ENCODE peak calls at places on chromosome 7, in four cellular contexts. One of them, this sample, is unnamed.

GRCh38 chr7:149881328-149882263 is 7.8 kb downstream of the ATP6V0E2 start:
- DNase-seq in GM23338: no peak
- DNase-seq in GM23248: no peak
- DNase-seq in hepatocyte: peak; percentile 5
- DNase-seq in this sample: no peak

GRCh38 chr7:157881062-157881771 is 544.4 kb downstream of the DNAJB6 start:
- DNase-seq in GM23338: no peak
- DNase-seq in hepatocyte: no peak
- DNase-seq in GM23248: no peak
- DNase-seq in this sample: no peak

GRCh38 chr7:139738101-139738489 is 39.7 kb downstream of the HIPK2 start:
- DNase-seq in hepatocyte: peak; percentile 33
- DNase-seq in GM23338: no peak
- DNase-seq in GM23248: peak; percentile 20
- DNase-seq in this sample: no peak

GRCh38 chr7:39504963-39505362 is 61.2 kb upstream of the YAE1 start:
- DNase-seq in GM23248: peak; percentile 30
- DNase-seq in GM23338: no peak
- DNase-seq in hepatocyte: peak; percentile 11
- DNase-seq in this sample: peak; percentile 76

GRCh38 chr7:17289074-17289665 is 9.3 kb upstream of the AHR start:
- DNase-seq in hepatocyte: peak; percentile 32
- DNase-seq in GM23338: no peak
- DNase-seq in GM23248: no peak
- DNase-seq in this sample: no peak

GRCh38 chr7:123472751-123473150 is 61.6 kb downstream of the IQUB start:
- DNase-seq in hepatocyte: no peak
- DNase-seq in GM23248: no peak
- DNase-seq in GM23338: no peak
- DNase-seq in this sample: no peak

GRCh38 chr7:94183289-94183749 is 179.2 kb upstream of the BET1 start:
- DNase-seq in GM23338: peak; percentile 20
- DNase-seq in hepatocyte: peak; percentile 72
- DNase-seq in GM23248: peak; percentile 96
- DNase-seq in this sample: peak; percentile 95

GRCh38 chr7:102063736-102064135 is 222.9 kb upstream of the SH2B2 start:
- DNase-seq in hepatocyte: peak; percentile 83
- DNase-seq in GM23248: peak; percentile 55
- DNase-seq in GM23338: peak; percentile 82
- DNase-seq in this sample: peak; percentile 86

GRCh38 chr7:34155225-34155908 is 250.0 kb downstream of the BMPER start:
- DNase-seq in GM23338: no peak
- DNase-seq in GM23248: peak; percentile 98
- DNase-seq in hepatocyte: peak; percentile 68
- DNase-seq in this sample: no peak

GRCh38 chr7:22942191-22942590 is 71.7 kb downstream of the HYCC1 start:
- DNase-seq in GM23338: peak; percentile 82
- DNase-seq in GM23248: no peak
- DNase-seq in hepatocyte: no peak
- DNase-seq in this sample: no peak

GRCh38 chr7:22943997-22944396 is 69.9 kb downstream of the HYCC1 start:
- DNase-seq in GM23248: peak; percentile 60
- DNase-seq in hepatocyte: peak; percentile 24
- DNase-seq in GM23338: peak; percentile 43
- DNase-seq in this sample: no peak

GRCh38 chr7:22948770-22949169 is 65.2 kb downstream of the HYCC1 start:
- DNase-seq in hepatocyte: no peak
- DNase-seq in GM23248: no peak
- DNase-seq in GM23338: no peak
- DNase-seq in this sample: no peak

GRCh38 chr7:22945584-22945983 is 68.3 kb downstream of the HYCC1 start:
- DNase-seq in hepatocyte: no peak
- DNase-seq in GM23248: no peak
- DNase-seq in GM23338: peak; percentile 27
- DNase-seq in this sample: no peak

DNA sequence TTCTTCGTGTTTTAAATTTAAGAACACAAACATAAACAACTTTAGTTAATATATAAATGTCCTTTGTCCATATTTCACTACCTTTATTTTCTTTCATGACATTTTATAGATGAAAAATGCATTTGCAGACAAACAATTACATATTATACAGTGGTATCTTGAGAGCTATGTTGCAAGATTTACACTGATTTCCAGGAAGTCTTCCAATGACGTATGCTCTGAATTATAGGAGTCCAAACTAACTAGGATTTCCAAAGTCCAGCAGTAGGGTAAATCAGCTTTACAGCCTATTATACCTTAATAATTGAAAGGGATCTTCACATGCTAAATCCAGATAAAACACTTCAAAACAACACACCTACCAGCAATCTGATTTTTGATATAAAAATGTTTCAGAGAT is 69.4 kb downstream of the HYCC1 start:
- DNase-seq in GM23248: peak; percentile 58
- DNase-seq in GM23338: no peak
- DNase-seq in hepatocyte: no peak
- DNase-seq in this sample: no peak
- TF ChIP-seq EZH2phosphoT487 in GM23248: no peak
- TF ChIP-seq EZH2phosphoT487 in GM23338: no peak
- TF ChIP-seq EZH2phosphoT487 in hepatocyte: no peak
- TF ChIP-seq EZH2phosphoT487 in this sample: no peak

GRCh38 chr7:69962856-69963149 is 364.5 kb downstream of the AUTS2 start:
- DNase-seq in hepatocyte: no peak
- DNase-seq in GM23338: no peak
- DNase-seq in GM23248: no peak
- DNase-seq in this sample: no peak

GRCh38 chr7:69961396-69961795 is 363.1 kb downstream of the AUTS2 start:
- DNase-seq in GM23248: no peak
- DNase-seq in GM23338: no peak
- DNase-seq in hepatocyte: no peak
- DNase-seq in this sample: no peak

GRCh38 chr7:69963388-69963787 is 365.1 kb downstream of the AUTS2 start:
- DNase-seq in hepatocyte: no peak
- DNase-seq in GM23248: no peak
- DNase-seq in GM23338: no peak
- DNase-seq in this sample: no peak

GRCh38 chr7:69957661-69958060 is 359.4 kb downstream of the AUTS2 start:
- DNase-seq in GM23248: no peak
- DNase-seq in hepatocyte: no peak
- DNase-seq in GM23338: no peak
- DNase-seq in this sample: no peak

GRCh38 chr7:69962077-69962855 is 364.0 kb downstream of the AUTS2 start:
- DNase-seq in GM23248: no peak
- DNase-seq in GM23338: peak; percentile 27
- DNase-seq in hepatocyte: peak; percentile 19
- DNase-seq in this sample: no peak
- H3K4me1 ChIP-seq in GM23248: no peaks in the 10 kb centered on the region
- H3K4me1 ChIP-seq in GM23338: peaks cover 25% of the 10 kb centered on the region
- H3K4me1 ChIP-seq in hepatocyte: peaks cover 27% of the 10 kb centered on the region
- H3K4me1 ChIP-seq in this sample: no peaks in the 10 kb centered on the region

GRCh38 chr7:55144955-55145342 is 126.1 kb downstream of the EGFR start:
- DNase-seq in GM23338: no peak
- DNase-seq in GM23248: no peak
- DNase-seq in hepatocyte: no peak
- DNase-seq in this sample: no peak
- TF ChIP-seq EZH2phosphoT487 in GM23338: no peak
- TF ChIP-seq EZH2phosphoT487 in GM23248: no peak
- TF ChIP-seq EZH2phosphoT487 in hepatocyte: no peak
- TF ChIP-seq EZH2phosphoT487 in this sample: no peak

DNA sequence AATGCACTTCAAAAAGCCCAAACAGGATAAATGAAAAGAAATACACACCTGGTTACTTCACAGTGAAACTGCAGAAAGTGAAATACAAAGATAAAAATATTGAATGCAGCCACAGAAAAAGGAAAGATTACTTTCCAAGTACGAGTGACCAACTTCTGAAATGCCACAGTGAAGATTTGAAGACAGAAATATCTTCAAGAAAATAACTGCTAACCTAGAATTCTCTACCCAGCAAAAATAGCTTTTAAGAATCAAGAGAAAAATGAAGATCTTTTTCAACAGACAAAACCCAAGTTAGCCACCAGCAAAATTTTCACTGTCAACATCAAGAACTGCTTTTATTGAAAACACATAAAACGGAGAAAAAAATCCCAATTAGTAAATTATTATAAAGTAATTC is 46.2 kb downstream of the SMURF1 start:
- DNase-seq in GM23338: no peak
- DNase-seq in hepatocyte: no peak
- DNase-seq in GM23248: no peak
- DNase-seq in this sample: no peak
- H3K4me1 ChIP-seq in GM23338: peaks cover 39% of the 10 kb centered on the region
- H3K4me1 ChIP-seq in hepatocyte: peaks cover 26% of the 10 kb centered on the region
- H3K4me1 ChIP-seq in GM23248: peaks cover 32% of the 10 kb centered on the region
- H3K4me1 ChIP-seq in this sample: peaks cover 30% of the 10 kb centered on the region

This sample was measured in PC-3.